ENCODE peak calls at places on chromosome 17, in four cellular contexts. S is fibroblast of the conjunctiva; Z is CD4-positive, CD25-positive, alpha-beta regulatory T cell; O is non-pigmented ciliary epithelial cell. G is an unnamed sample.

GRCh38 chr17:45992904-45993303 is 6.1 kb upstream of the STH start:
- DNase-seq in S (no peak), O (no peak), Z (no peak), G (no peak)

GRCh38 chr17:48162305-48162934 is 54.9 kb downstream of the SNX11 start:
- DNase-seq in Z (no peak), O (no peak), S (no peak), G (no peak)

GRCh38 chr17:21001813-21002221 is 41.0 kb downstream of the USP22 start:
- DNase-seq in O (no peak), S (no peak), Z (no peak), G (peak)

GRCh38 chr17:13337864-13338371 is 263.8 kb downstream of the HS3ST3A1 start:
- DNase-seq in O (no peak), Z (no peak), S (peak), G (no peak)

GRCh38 chr17:49292901-49293300 is 62.3 kb upstream of the PHOSPHO1 start:
- DNase-seq in S (no peak), Z (no peak), O (no peak), G (no peak)

GRCh38 chr17:72822358-72823023 is 270.0 kb downstream of the SLC39A11 start:
- DNase-seq in Z (no peak), S (no peak), O (no peak), G (no peak)

GRCh38 chr17:62712011-62712615 is 84.6 kb downstream of the MRC2 start:
- DNase-seq in Z (no peak), O (no peak), S (no peak), G (no peak)

GRCh38 chr17:31417051-31417792 is 25.7 kb downstream of the RAB11FIP4 start:
- DNase-seq in O (no peak), Z (no peak), S (no peak), G (no peak)

GRCh38 chr17:4247981-4248388 is 15.8 kb downstream of the ANKFY1 start:
- DNase-seq in Z (no peak), S (no peak), O (no peak), G (no peak)

GRCh38 chr17:31269178-31269577 is 27.9 kb downstream of the OMG start:
- DNase-seq in Z (no peak), S (no peak), O (no peak), G (no peak)

GRCh38 chr17:81094744-81095607 is 60.0 kb downstream of the BAIAP2 start:
- DNase-seq in S (peak), Z (peak), O (peak), G (peak)

GRCh38 chr17:57722704-57723043 is 22.4 kb downstream of the CCDC182 start:
- DNase-seq in Z (no peak), S (no peak), O (no peak), G (no peak)

GRCh38 chr17:40862985-40863733 is 3.9 kb downstream of the KRT12 start:
- DNase-seq in O (no peak), S (no peak), Z (no peak), G (no peak)

GRCh38 chr17:38741853-38742421 is 6.2 kb downstream of the PCGF2 start:
- DNase-seq in O (no peak), S (no peak), Z (no peak), G (no peak)

GRCh38 chr17:78241277-78242023 is 10.0 kb downstream of the TMEM235 start:
- DNase-seq in O (peak), S (peak), Z (no peak), G (peak)

GRCh38 chr17:48068491-48068961 is 20.4 kb downstream of the NFE2L1 start:
- DNase-seq in Z (no peak), S (no peak), O (no peak), G (no peak)

GRCh38 chr17:78659546-78659945 is 82.3 kb upstream of the DNAH17 start:
- DNase-seq in O (no peak), S (no peak), Z (no peak), G (no peak)

GRCh38 chr17:1769826-1770477 is 8.1 kb downstream of the SERPINF1 start:
- DNase-seq in Z (no peak), O (no peak), S (no peak), G (no peak)

GRCh38 chr17:4543557-4544026 is 11.6 kb downstream of the MYBBP1A start:
- DNase-seq in O (no peak), S (no peak), Z (no peak), G (no peak)

GRCh38 chr17:2929881-2930533 is 133.4 kb downstream of the OR1D5 start:
- DNase-seq in Z (no peak), S (no peak), O (no peak), G (no peak)

G was measured in amygdala.